ENCODE peak calls at places on chromosomes 4 and X, in four cellular contexts. One of them, this sample, is unnamed.

GRCh38 chrX:17833954-17834353 is 27.1 kb downstream of the RAI2 start:
- DNase-seq in lower lobe of right lung: no peak
- DNase-seq in A549: no peak
- DNase-seq in ascending aorta: no peak
- DNase-seq in this sample: no peak

GRCh38 chrX:39948564-39948963 is 149.2 kb downstream of the BCOR start:
- DNase-seq in lower lobe of right lung: no peak
- DNase-seq in A549: no peak
- DNase-seq in ascending aorta: no peak
- DNase-seq in this sample: no peak

GRCh38 chr4:62683799-62684566 is 1483.9 kb downstream of the ADGRL3 start:
- DNase-seq in lower lobe of right lung: no peak
- DNase-seq in A549: no peak
- DNase-seq in ascending aorta: no peak
- DNase-seq in this sample: no peak

GRCh38 chrX:154002215-154002719 is 17.4 kb downstream of the IRAK1 start:
- DNase-seq in lower lobe of right lung: peak; percentile 70
- DNase-seq in A549: peak; percentile 70
- DNase-seq in ascending aorta: no peak
- DNase-seq in this sample: no peak

GRCh38 chr4:8546766-8547107 is 33.5 kb upstream of the GPR78 start:
- DNase-seq in lower lobe of right lung: no peak
- DNase-seq in A549: no peak
- DNase-seq in ascending aorta: no peak
- DNase-seq in this sample: no peak

GRCh38 chrX:150696264-150696789 is 3.1 kb downstream of the MTMR1 start:
- DNase-seq in lower lobe of right lung: no peak
- DNase-seq in A549: no peak
- DNase-seq in ascending aorta: no peak
- DNase-seq in this sample: no peak

GRCh38 chr4:148395771-148396170 is 46.4 kb downstream of the NR3C2 start:
- DNase-seq in lower lobe of right lung: no peak
- DNase-seq in A549: no peak
- DNase-seq in ascending aorta: no peak
- DNase-seq in this sample: no peak

GRCh38 chr4:109998867-109999303 is 86.2 kb downstream of the EGF start:
- DNase-seq in lower lobe of right lung: no peak
- DNase-seq in A549: peak; percentile 62
- DNase-seq in ascending aorta: no peak
- DNase-seq in this sample: no peak

GRCh38 chrX:14528629-14529287 is 578 bp upstream of the GLRA2 start:
- DNase-seq in lower lobe of right lung: peak; percentile 32
- DNase-seq in A549: peak; percentile 61
- DNase-seq in ascending aorta: no peak
- DNase-seq in this sample: peak; percentile 33

GRCh38 chr4:96056346-96056934 is 216.5 kb downstream of the PDHA2 start:
- DNase-seq in lower lobe of right lung: no peak
- DNase-seq in A549: no peak
- DNase-seq in ascending aorta: no peak
- DNase-seq in this sample: peak; percentile 31

GRCh38 chrX:106780664-106781377 is 21.7 kb upstream of the TBC1D8B start:
- DNase-seq in lower lobe of right lung: no peak
- DNase-seq in A549: peak; percentile 38
- DNase-seq in ascending aorta: no peak
- DNase-seq in this sample: no peak

GRCh38 chr4:62449538-62449937 is 1249.4 kb downstream of the ADGRL3 start:
- DNase-seq in lower lobe of right lung: no peak
- DNase-seq in A549: no peak
- DNase-seq in ascending aorta: no peak
- DNase-seq in this sample: no peak

GRCh38 chrX:76195579-76195978 is 22.7 kb downstream of the PBDC1 start:
- DNase-seq in lower lobe of right lung: no peak
- DNase-seq in A549: no peak
- DNase-seq in ascending aorta: no peak
- DNase-seq in this sample: no peak

GRCh38 chr4:107094332-107094731 is 58.2 kb upstream of the DKK2 start:
- DNase-seq in lower lobe of right lung: no peak
- DNase-seq in A549: no peak
- DNase-seq in ascending aorta: no peak
- DNase-seq in this sample: no peak

GRCh38 chr4:8867624-8868320 is 3.9 kb downstream of the HMX1 start:
- DNase-seq in lower lobe of right lung: no peak
- DNase-seq in A549: no peak
- DNase-seq in ascending aorta: no peak
- DNase-seq in this sample: peak; percentile 75

GRCh38 chrX:133045986-133046385 is 50.9 kb downstream of the USP26 start:
- DNase-seq in lower lobe of right lung: no peak
- DNase-seq in A549: no peak
- DNase-seq in ascending aorta: no peak
- DNase-seq in this sample: no peak

GRCh38 chrX:124085063-124085462 is 123.6 kb downstream of the STAG2 start:
- DNase-seq in lower lobe of right lung: no peak
- DNase-seq in A549: no peak
- DNase-seq in ascending aorta: no peak
- DNase-seq in this sample: no peak

This sample was measured in left lung.